ENCODE peak calls at places on chromosomes 2 and 18, in nine cellular contexts. K is CD8-positive, alpha-beta memory T cell; A is NCI-H1105 treated with DMSO at 0.1 percent for 48 hours; W is activated CD4-positive, alpha-beta T cell treated with anti-CD3 and anti-CD28 coated beads for 36 hours; B is prostate gland; E is naive thymus-derived CD8-positive, alpha-beta T cell; R is AML-193; G is RWPE1; U is amniotic stem cell. J is an unnamed sample.

GRCh38 chr18:69267895-69268294 is 132.8 kb upstream of the DOK6 start:
- DNase-seq in K (no peak), A (no peak), W (no peak), B (no peak), E (no peak), R (no peak), G (no peak), U (no peak), J (no peak)

GRCh38 chr2:157875720-157876065 is 437 bp downstream of the ACVR1 start:
- DNase-seq in K (peak), A (peak), W (peak), B (peak), E (peak), R (no peak), G (peak), U (no peak), J (no peak)

GRCh38 chr18:56522826-56523225 is 115.6 kb downstream of the TXNL1 start:
- DNase-seq in K (no peak), A (no peak), W (no peak), B (no peak), E (no peak), R (no peak), G (no peak), U (no peak), J (no peak)

GRCh38 chr2:144515694-144516416 is 4.1 kb downstream of the ZEB2 start:
- DNase-seq in K (peak), A (no peak), W (peak), B (no peak), E (peak), R (peak), G (no peak), U (no peak), J (no peak)

GRCh38 chr18:53796042-53796729 is 428.3 kb downstream of the MBD2 start:
- DNase-seq in K (no peak), A (no peak), W (peak), B (no peak), E (no peak), R (peak), G (peak), U (peak), J (peak)

GRCh38 chr2:191150451-191151314 is at the start of gene STAT4:
- DNase-seq in K (peak), A (no peak), W (peak), B (peak), E (peak), R (peak), G (no peak), U (no peak), J (no peak)

GRCh38 chr2:27085670-27086089 is 892 bp upstream of the KHK start:
- DNase-seq in K (no peak), A (peak), W (peak), B (peak), E (no peak), R (peak), G (peak), U (no peak), J (peak)

GRCh38 chr2:38090928-38091327 is 15.0 kb upstream of the CYP1B1 start:
- DNase-seq in K (no peak), A (no peak), W (no peak), B (no peak), E (no peak), R (no peak), G (no peak), U (no peak), J (no peak)

GRCh38 chr18:79493211-79493800 is 97.6 kb downstream of the NFATC1 start:
- DNase-seq in K (no peak), A (no peak), W (no peak), B (no peak), E (no peak), R (no peak), G (no peak), U (no peak), J (no peak)

GRCh38 chr2:68245066-68245465 is 7.3 kb downstream of the PPP3R1 start:
- DNase-seq in K (no peak), A (no peak), W (no peak), B (no peak), E (no peak), R (no peak), G (no peak), U (no peak), J (no peak)

GRCh38 chr2:47641366-47641765 is 141.6 kb upstream of the MSH6 start:
- DNase-seq in K (no peak), A (no peak), W (no peak), B (no peak), E (no peak), R (no peak), G (no peak), U (no peak), J (no peak)

GRCh38 chr2:15588329-15588919 is 3.2 kb upstream of the DDX1 start:
- DNase-seq in K (no peak), A (peak), W (peak), B (peak), E (no peak), R (peak), G (peak), U (peak), J (peak)

GRCh38 chr2:207783514-207783913 is 13.8 kb upstream of the FZD5 start:
- DNase-seq in K (no peak), A (no peak), W (no peak), B (no peak), E (no peak), R (no peak), G (no peak), U (no peak), J (no peak)

GRCh38 chr18:26511339-26512071 is 36.8 kb downstream of the KCTD1 start:
- DNase-seq in K (no peak), A (peak), W (no peak), B (no peak), E (no peak), R (no peak), G (no peak), U (no peak), J (no peak)

GRCh38 chr18:731185-731584 is 18.8 kb upstream of the ENOSF1 start:
- DNase-seq in K (no peak), A (no peak), W (no peak), B (no peak), E (no peak), R (no peak), G (no peak), U (no peak), J (no peak)

GRCh38 chr18:23986610-23987359 is 27.8 kb upstream of the TTC39C start:
- DNase-seq in K (no peak), A (no peak), W (peak), B (no peak), E (no peak), R (no peak), G (no peak), U (no peak), J (no peak)

GRCh38 chr2:191218292-191218898 is 26.8 kb upstream of the MYO1B start:
- DNase-seq in K (peak), A (peak), W (peak), B (no peak), E (no peak), R (no peak), G (no peak), U (no peak), J (no peak)

GRCh38 chr2:6080837-6081541 is 388.8 kb downstream of the SOX11 start:
- DNase-seq in K (no peak), A (no peak), W (no peak), B (no peak), E (no peak), R (no peak), G (no peak), U (no peak), J (no peak)

GRCh38 chr2:44268259-44268649 is 7.0 kb upstream of the SLC3A1 start:
- DNase-seq in K (no peak), A (no peak), W (no peak), B (no peak), E (no peak), R (no peak), G (no peak), U (no peak), J (no peak)

GRCh38 chr18:36856815-36857214 is 27.9 kb downstream of the KIAA1328 start:
- DNase-seq in K (no peak), A (no peak), W (no peak), B (no peak), E (no peak), R (no peak), G (no peak), U (no peak), J (no peak)

GRCh38 chr18:74249181-74249968 is 42.4 kb downstream of the CYB5A start:
- DNase-seq in K (no peak), A (no peak), W (no peak), B (no peak), E (no peak), R (peak), G (peak), U (no peak), J (no peak)

GRCh38 chr2:57343391-57344006 is 703.1 kb upstream of the VRK2 start:
- DNase-seq in K (no peak), A (peak), W (no peak), B (no peak), E (no peak), R (no peak), G (no peak), U (no peak), J (no peak)

GRCh38 chr18:61616111-61616610 is 276.6 kb downstream of the RNF152 start:
- DNase-seq in K (no peak), A (no peak), W (no peak), B (no peak), E (no peak), R (no peak), G (no peak), U (no peak), J (no peak)

GRCh38 chr2:172834881-172835280 is 99.2 kb downstream of the RAPGEF4 start:
- DNase-seq in K (no peak), A (peak), W (no peak), B (no peak), E (no peak), R (no peak), G (no peak), U (no peak), J (no peak)

GRCh38 chr2:46269545-46270273 is 27.5 kb upstream of the EPAS1 start:
- DNase-seq in K (no peak), A (no peak), W (no peak), B (no peak), E (no peak), R (peak), G (no peak), U (no peak), J (no peak)

GRCh38 chr2:67234443-67234842 is 162.7 kb upstream of the ETAA1 start:
- DNase-seq in K (no peak), A (peak), W (no peak), B (no peak), E (no peak), R (no peak), G (peak), U (no peak), J (no peak)

GRCh38 chr2:61135510-61135909 is 26.5 kb upstream of the C2orf74 start:
- DNase-seq in K (no peak), A (peak), W (peak), B (no peak), E (no peak), R (peak), G (peak), U (no peak), J (peak)

GRCh38 chr18:34840416-34840815 is 130.3 kb downstream of the DTNA start:
- DNase-seq in K (no peak), A (no peak), W (no peak), B (no peak), E (no peak), R (no peak), G (no peak), U (no peak), J (no peak)

GRCh38 chr18:46148810-46149209 is 44.6 kb downstream of the HAUS1 start:
- DNase-seq in K (peak), A (peak), W (peak), B (peak), E (no peak), R (peak), G (peak), U (peak), J (no peak)

GRCh38 chr2:39128919-39129391 is 8.1 kb upstream of the SOS1 start:
- DNase-seq in K (peak), A (no peak), W (peak), B (no peak), E (no peak), R (peak), G (no peak), U (no peak), J (no peak)

GRCh38 chr2:10447300-10448207 is 573 bp downstream of the ODC1 start:
- DNase-seq in K (no peak), A (peak), W (peak), B (peak), E (no peak), R (peak), G (no peak), U (no peak), J (no peak)

GRCh38 chr2:223644116-223644515 is 42.0 kb upstream of the SCG2 start:
- DNase-seq in K (no peak), A (no peak), W (no peak), B (no peak), E (no peak), R (no peak), G (no peak), U (no peak), J (no peak)

J was measured in H54.